ENCODE peak calls at places on chromosomes 5 and 9, in six cellular contexts. D is adrenal gland, Q is AG10803, Y is epithelial cell of esophagus, X is adipocyte, G is COR-L47. P is an unnamed sample.

GRCh38 chr5:135504376-135504775 is 31.4 kb downstream of the NEUROG1 start:
- DNase-seq in D (no peak), X (no peak), Q (no peak), Y (no peak), G (no peak), P (no peak)

GRCh38 chr5:163564321-163564924 is 59.0 kb downstream of the MAT2B start:
- DNase-seq in G (peak; percentile 22), Q (peak; percentile 59), D (peak; percentile 77), X (peak; percentile 82), Y (peak; percentile 68), P (peak; percentile 22)

GRCh38 chr9:134187110-134187531 is 22.8 kb upstream of the RNU6ATAC start:
- DNase-seq in Y (no peak), D (peak; percentile 21), X (no peak), G (no peak), Q (no peak), P (no peak)

GRCh38 chr5:67998709-67999251 is 216.8 kb upstream of the PIK3R1 start:
- DNase-seq in Y (peak; percentile 71), D (peak; percentile 67), X (no peak), Q (peak; percentile 78), G (peak; percentile 5), P (no peak)

GRCh38 chr9:105858284-105858683 is 163.9 kb downstream of the TMEM38B start:
- DNase-seq in Q (no peak), D (no peak), G (no peak), Y (no peak), X (no peak), P (no peak)

GRCh38 chr5:71482132-71482531 is 26.7 kb downstream of the BDP1 start:
- DNase-seq in D (peak; percentile 73), G (peak; percentile 68), X (peak; percentile 72), Y (peak; percentile 75), Q (peak; percentile 26), P (no peak)

GRCh38 chr9:75658301-75658919 is 232.1 kb upstream of the PCSK5 start:
- DNase-seq in X (peak; percentile 48), Q (no peak), Y (no peak), G (no peak), D (no peak), P (no peak)

GRCh38 chr9:89405832-89406231 is 87.5 kb downstream of the SECISBP2 start:
- DNase-seq in Q (no peak), D (no peak), Y (no peak), G (no peak), X (no peak), P (no peak)

GRCh38 chr9:130352081-130352480 is 86.5 kb downstream of the HMCN2 start:
- DNase-seq in Q (no peak), G (no peak), X (no peak), Y (peak; percentile 68), D (no peak), P (no peak)

GRCh38 chr5:90558344-90559192 is at the start of gene ADGRV1:
- DNase-seq in X (no peak), G (peak; percentile 97), D (peak; percentile 28), Y (peak; percentile 84), Q (peak; percentile 23), P (no peak)

GRCh38 chr9:70765935-70766334 is 351.5 kb upstream of the KLF9 start:
- DNase-seq in G (no peak), Y (no peak), X (no peak), D (no peak), Q (no peak), P (no peak)

GRCh38 chr9:113343732-113344231 is 3.7 kb upstream of the WDR31 start:
- DNase-seq in X (peak; percentile 38), D (peak; percentile 96), Q (peak; percentile 35), Y (peak; percentile 8), G (peak; percentile 94), P (no peak)

GRCh38 chr5:139383993-139384590 is 995 bp upstream of the SLC23A1 start:
- DNase-seq in Q (no peak), D (no peak), Y (no peak), X (no peak), G (no peak), P (no peak)

GRCh38 chr9:120918931-120919638 is 7.5 kb downstream of the TRAF1 start:
- DNase-seq in X (peak; percentile 72), Q (no peak), Y (no peak), G (no peak), D (no peak), P (no peak)

GRCh38 chr5:143564417-143564816 is 160.9 kb upstream of the NR3C1 start:
- DNase-seq in G (no peak), Y (no peak), Q (no peak), X (no peak), D (no peak), P (no peak)

GRCh38 chr9:36892279-36892678 is 141.8 kb downstream of the PAX5 start:
- DNase-seq in Y (peak; percentile 73), D (no peak), Q (no peak), G (no peak), X (no peak), P (no peak)

GRCh38 chr5:115170128-115170923 is 618 bp upstream of the TRIM36 start:
- DNase-seq in D (no peak), Q (peak; percentile 6), Y (no peak), G (peak; percentile 82), X (peak; percentile 54), P (no peak)

GRCh38 chr9:1042466-1042865 is 7.7 kb upstream of the DMRT2 start:
- DNase-seq in X (no peak), Y (peak; percentile 40), G (no peak), D (no peak), Q (no peak), P (no peak)

GRCh38 chr9:35014517-35014916 is 25.0 kb downstream of the DNAJB5 start:
- DNase-seq in D (no peak), Q (no peak), Y (no peak), G (no peak), X (no peak), P (no peak)

GRCh38 chr9:116697887-116698286 is 10.8 kb downstream of the TRIM32 start:
- DNase-seq in Y (no peak), Q (no peak), D (no peak), X (no peak), G (no peak), P (no peak)

GRCh38 chr5:102048940-102049339 is 247.1 kb downstream of the SLCO4C1 start:
- DNase-seq in D (no peak), Q (no peak), G (no peak), Y (no peak), X (no peak), P (no peak)

GRCh38 chr9:69018688-69019087 is 4.8 kb upstream of the PRKACG start:
- DNase-seq in Y (no peak), G (no peak), D (no peak), Q (no peak), X (no peak), P (no peak)

P was measured in effector CD8-positive, alpha-beta T cell.